ENCODE peak calls at places on chromosomes 5 and 9, in nine cellular contexts. One of them, this sample, is unnamed.

GRCh38 chr9:126756238-126756637 is 48.6 kb upstream of the ZBTB43 start:
- DNase-seq in brain microvascular endothelial cell: no peak
- DNase-seq in AG04449: no peak
- DNase-seq in GM06990: no peak
- DNase-seq in omental fat pad: no peak
- DNase-seq in neural progenitor cell: no peak
- DNase-seq in transverse colon: no peak
- DNase-seq in glutamatergic neuron: no peak
- DNase-seq in RWPE1: no peak
- DNase-seq in this sample: no peak

GRCh38 chr5:35031276-35031675 is 16.5 kb downstream of the AGXT2 start:
- DNase-seq in brain microvascular endothelial cell: no peak
- DNase-seq in AG04449: no peak
- DNase-seq in GM06990: no peak
- DNase-seq in omental fat pad: no peak
- DNase-seq in neural progenitor cell: no peak
- DNase-seq in transverse colon: no peak
- DNase-seq in glutamatergic neuron: no peak
- DNase-seq in RWPE1: peak
- DNase-seq in this sample: no peak

GRCh38 chr5:132012385-132013005 is 1.0 kb upstream of the ACSL6 start:
- DNase-seq in brain microvascular endothelial cell: peak
- DNase-seq in AG04449: no peak
- DNase-seq in GM06990: no peak
- DNase-seq in omental fat pad: no peak
- DNase-seq in neural progenitor cell: peak
- DNase-seq in transverse colon: peak
- DNase-seq in glutamatergic neuron: peak
- DNase-seq in RWPE1: peak
- DNase-seq in this sample: no peak

GRCh38 chr5:139267481-139267880 is 26.1 kb upstream of the MATR3 start:
- DNase-seq in brain microvascular endothelial cell: no peak
- DNase-seq in AG04449: no peak
- DNase-seq in GM06990: no peak
- DNase-seq in omental fat pad: no peak
- DNase-seq in neural progenitor cell: no peak
- DNase-seq in transverse colon: no peak
- DNase-seq in glutamatergic neuron: no peak
- DNase-seq in RWPE1: no peak
- DNase-seq in this sample: no peak

GRCh38 chr9:36407122-36407723 is 7.2 kb upstream of the RNF38 start:
- DNase-seq in brain microvascular endothelial cell: peak
- DNase-seq in AG04449: no peak
- DNase-seq in GM06990: peak
- DNase-seq in omental fat pad: no peak
- DNase-seq in neural progenitor cell: peak
- DNase-seq in transverse colon: peak
- DNase-seq in glutamatergic neuron: peak
- DNase-seq in RWPE1: peak
- DNase-seq in this sample: peak

GRCh38 chr9:129666575-129666974 is 1.1 kb downstream of the PRRX2 start:
- DNase-seq in brain microvascular endothelial cell: no peak
- DNase-seq in AG04449: no peak
- DNase-seq in GM06990: no peak
- DNase-seq in omental fat pad: no peak
- DNase-seq in neural progenitor cell: peak
- DNase-seq in transverse colon: no peak
- DNase-seq in glutamatergic neuron: peak
- DNase-seq in RWPE1: no peak
- DNase-seq in this sample: no peak

GRCh38 chr5:38695021-38695961 is 138.8 kb upstream of the LIFR start:
- DNase-seq in brain microvascular endothelial cell: no peak
- DNase-seq in AG04449: no peak
- DNase-seq in GM06990: no peak
- DNase-seq in omental fat pad: no peak
- DNase-seq in neural progenitor cell: peak
- DNase-seq in transverse colon: no peak
- DNase-seq in glutamatergic neuron: no peak
- DNase-seq in RWPE1: no peak
- DNase-seq in this sample: no peak

GRCh38 chr5:29588276-29588675 is 1605.2 kb upstream of the CDH6 start:
- DNase-seq in brain microvascular endothelial cell: no peak
- DNase-seq in AG04449: no peak
- DNase-seq in GM06990: no peak
- DNase-seq in omental fat pad: no peak
- DNase-seq in neural progenitor cell: no peak
- DNase-seq in transverse colon: no peak
- DNase-seq in glutamatergic neuron: no peak
- DNase-seq in RWPE1: peak
- DNase-seq in this sample: no peak

GRCh38 chr5:73139485-73139884 is 19.1 kb downstream of the TMEM171 start:
- DNase-seq in brain microvascular endothelial cell: no peak
- DNase-seq in AG04449: no peak
- DNase-seq in GM06990: no peak
- DNase-seq in omental fat pad: no peak
- DNase-seq in neural progenitor cell: no peak
- DNase-seq in transverse colon: no peak
- DNase-seq in glutamatergic neuron: no peak
- DNase-seq in RWPE1: no peak
- DNase-seq in this sample: no peak

GRCh38 chr9:135705376-135705775 is 3.4 kb downstream of the KCNT1 start:
- DNase-seq in brain microvascular endothelial cell: no peak
- DNase-seq in AG04449: no peak
- DNase-seq in GM06990: no peak
- DNase-seq in omental fat pad: no peak
- DNase-seq in neural progenitor cell: no peak
- DNase-seq in transverse colon: no peak
- DNase-seq in glutamatergic neuron: no peak
- DNase-seq in RWPE1: no peak
- DNase-seq in this sample: no peak

GRCh38 chr5:173057062-173057924 is 1.1 kb downstream of the CREBRF start:
- DNase-seq in brain microvascular endothelial cell: peak
- DNase-seq in AG04449: peak
- DNase-seq in GM06990: peak
- DNase-seq in omental fat pad: peak
- DNase-seq in neural progenitor cell: peak
- DNase-seq in transverse colon: peak
- DNase-seq in glutamatergic neuron: peak
- DNase-seq in RWPE1: peak
- DNase-seq in this sample: peak

GRCh38 chr5:15489571-15490235 is 10.3 kb upstream of the FBXL7 start:
- DNase-seq in brain microvascular endothelial cell: no peak
- DNase-seq in AG04449: no peak
- DNase-seq in GM06990: no peak
- DNase-seq in omental fat pad: no peak
- DNase-seq in neural progenitor cell: no peak
- DNase-seq in transverse colon: no peak
- DNase-seq in glutamatergic neuron: no peak
- DNase-seq in RWPE1: no peak
- DNase-seq in this sample: no peak

GRCh38 chr9:107462691-107463090 is 26.9 kb downstream of the KLF4 start:
- DNase-seq in brain microvascular endothelial cell: peak
- DNase-seq in AG04449: no peak
- DNase-seq in GM06990: no peak
- DNase-seq in omental fat pad: no peak
- DNase-seq in neural progenitor cell: no peak
- DNase-seq in transverse colon: no peak
- DNase-seq in glutamatergic neuron: no peak
- DNase-seq in RWPE1: no peak
- DNase-seq in this sample: no peak

GRCh38 chr9:124886866-124887492 is 25.0 kb downstream of the ARPC5L start:
- DNase-seq in brain microvascular endothelial cell: no peak
- DNase-seq in AG04449: no peak
- DNase-seq in GM06990: no peak
- DNase-seq in omental fat pad: no peak
- DNase-seq in neural progenitor cell: peak
- DNase-seq in transverse colon: no peak
- DNase-seq in glutamatergic neuron: no peak
- DNase-seq in RWPE1: no peak
- DNase-seq in this sample: no peak
- TF ChIP-seq CTCF in brain microvascular endothelial cell: no peak
- TF ChIP-seq CTCF in AG04449: no peak
- TF ChIP-seq CTCF in GM06990: no peak
- TF ChIP-seq CTCF in omental fat pad: no peak
- TF ChIP-seq CTCF in neural progenitor cell: no peak
- TF ChIP-seq CTCF in transverse colon: no peak
- TF ChIP-seq CTCF in glutamatergic neuron: no peak
- TF ChIP-seq CTCF in RWPE1: no peak
- TF ChIP-seq CTCF in this sample: no peak

GRCh38 chr5:36734422-36734821 is 128.0 kb downstream of the SLC1A3 start:
- DNase-seq in brain microvascular endothelial cell: peak
- DNase-seq in AG04449: no peak
- DNase-seq in GM06990: no peak
- DNase-seq in omental fat pad: no peak
- DNase-seq in neural progenitor cell: peak
- DNase-seq in transverse colon: no peak
- DNase-seq in glutamatergic neuron: no peak
- DNase-seq in RWPE1: peak
- DNase-seq in this sample: peak
- TF ChIP-seq CTCF in brain microvascular endothelial cell: peak
- TF ChIP-seq CTCF in AG04449: peak
- TF ChIP-seq CTCF in GM06990: peak
- TF ChIP-seq CTCF in omental fat pad: no peak
- TF ChIP-seq CTCF in neural progenitor cell: peak
- TF ChIP-seq CTCF in transverse colon: no peak
- TF ChIP-seq CTCF in glutamatergic neuron: no peak
- TF ChIP-seq CTCF in RWPE1: peak
- TF ChIP-seq CTCF in this sample: peak

GRCh38 chr9:132670816-132671371 is 630 bp downstream of the GTF3C4 start:
- DNase-seq in brain microvascular endothelial cell: peak
- DNase-seq in AG04449: no peak
- DNase-seq in GM06990: peak
- DNase-seq in omental fat pad: no peak
- DNase-seq in neural progenitor cell: peak
- DNase-seq in transverse colon: peak
- DNase-seq in glutamatergic neuron: peak
- DNase-seq in RWPE1: peak
- DNase-seq in this sample: peak

GRCh38 chr9:132671620-132672412 is 1.6 kb downstream of the GTF3C4 start:
- DNase-seq in brain microvascular endothelial cell: no peak
- DNase-seq in AG04449: no peak
- DNase-seq in GM06990: no peak
- DNase-seq in omental fat pad: no peak
- DNase-seq in neural progenitor cell: no peak
- DNase-seq in transverse colon: no peak
- DNase-seq in glutamatergic neuron: no peak
- DNase-seq in RWPE1: peak
- DNase-seq in this sample: no peak

GRCh38 chr9:132674485-132674884 is 4.2 kb downstream of the GTF3C4 start:
- DNase-seq in brain microvascular endothelial cell: no peak
- DNase-seq in AG04449: no peak
- DNase-seq in GM06990: no peak
- DNase-seq in omental fat pad: no peak
- DNase-seq in neural progenitor cell: no peak
- DNase-seq in transverse colon: no peak
- DNase-seq in glutamatergic neuron: no peak
- DNase-seq in RWPE1: no peak
- DNase-seq in this sample: no peak

GRCh38 chr9:132672413-132672690 is 2.1 kb downstream of the GTF3C4 start:
- DNase-seq in brain microvascular endothelial cell: peak
- DNase-seq in AG04449: no peak
- DNase-seq in GM06990: no peak
- DNase-seq in omental fat pad: no peak
- DNase-seq in neural progenitor cell: no peak
- DNase-seq in transverse colon: no peak
- DNase-seq in glutamatergic neuron: no peak
- DNase-seq in RWPE1: peak
- DNase-seq in this sample: peak

DNA sequence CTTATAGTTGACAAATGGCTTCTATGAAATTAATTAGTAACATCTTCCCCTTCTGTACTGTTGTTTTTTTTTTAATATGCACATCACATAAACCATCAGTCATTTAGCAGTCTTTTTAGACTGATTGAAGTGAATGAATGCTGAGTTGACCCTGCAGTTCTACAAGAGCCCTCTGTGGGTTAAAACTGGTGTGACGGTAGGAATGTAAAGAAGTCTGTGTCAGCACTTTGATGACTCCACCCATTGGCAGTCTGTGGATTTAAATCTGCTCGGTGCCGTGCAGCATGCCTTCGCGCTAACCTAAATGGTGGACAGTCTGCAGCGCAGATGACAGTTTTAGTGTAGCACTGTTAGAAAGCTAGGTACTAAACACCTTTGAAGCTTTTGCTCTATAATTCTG is 3.1 kb downstream of the GTF3C4 start:
- DNase-seq in brain microvascular endothelial cell: peak
- DNase-seq in AG04449: no peak
- DNase-seq in GM06990: no peak
- DNase-seq in omental fat pad: no peak
- DNase-seq in neural progenitor cell: peak
- DNase-seq in transverse colon: no peak
- DNase-seq in glutamatergic neuron: no peak
- DNase-seq in RWPE1: peak
- DNase-seq in this sample: peak
- TF ChIP-seq CTCF in brain microvascular endothelial cell: peak
- TF ChIP-seq CTCF in AG04449: peak
- TF ChIP-seq CTCF in GM06990: no peak
- TF ChIP-seq CTCF in omental fat pad: no peak
- TF ChIP-seq CTCF in neural progenitor cell: peak
- TF ChIP-seq CTCF in transverse colon: no peak
- TF ChIP-seq CTCF in glutamatergic neuron: peak
- TF ChIP-seq CTCF in RWPE1: no peak
- TF ChIP-seq CTCF in this sample: no peak

DNA sequence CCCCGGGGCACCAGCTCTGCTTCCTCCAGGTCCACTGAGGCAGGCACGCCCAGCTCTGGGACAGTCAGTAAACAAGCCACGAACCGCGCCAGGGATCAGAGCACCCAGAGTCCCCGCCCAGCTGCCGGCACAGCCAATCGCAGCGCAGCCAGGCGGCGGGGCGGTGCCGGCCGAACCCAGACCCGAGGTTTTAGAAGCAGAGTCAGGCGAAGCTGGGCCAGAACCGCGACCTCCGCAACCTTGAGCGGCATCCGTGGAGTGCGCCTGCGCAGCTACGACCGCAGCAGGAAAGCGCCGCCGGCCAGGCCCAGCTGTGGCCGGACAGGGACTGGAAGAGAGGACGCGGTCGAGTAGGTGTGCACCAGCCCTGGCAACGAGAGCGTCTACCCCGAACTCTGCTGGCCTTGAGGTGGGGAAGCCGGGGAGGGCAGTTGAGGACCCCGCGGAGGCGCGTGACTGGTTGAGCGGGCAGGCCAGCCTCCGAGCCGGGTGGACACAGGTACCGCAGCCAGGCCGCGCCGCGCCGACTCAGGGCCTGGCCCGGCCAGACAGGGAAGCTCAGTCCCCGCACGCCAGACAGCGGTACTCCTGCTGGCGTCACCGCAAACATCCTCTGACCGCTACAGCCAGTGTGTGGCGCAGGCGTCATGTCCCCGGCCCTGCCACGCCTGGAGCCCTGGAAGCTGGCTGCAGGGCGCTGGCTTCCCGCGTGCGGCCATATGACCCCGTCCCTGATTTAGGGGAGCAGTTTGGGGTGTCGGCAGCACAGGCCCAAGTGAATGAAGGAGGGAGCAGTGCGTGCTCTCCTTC is at the start of gene CTSL:
- DNase-seq in brain microvascular endothelial cell: peak
- DNase-seq in AG04449: no peak
- DNase-seq in GM06990: peak
- DNase-seq in omental fat pad: peak
- DNase-seq in neural progenitor cell: peak
- DNase-seq in transverse colon: peak
- DNase-seq in glutamatergic neuron: peak
- DNase-seq in RWPE1: peak
- DNase-seq in this sample: peak
- TF ChIP-seq CTCF in brain microvascular endothelial cell: peak
- TF ChIP-seq CTCF in AG04449: peak
- TF ChIP-seq CTCF in GM06990: no peak
- TF ChIP-seq CTCF in omental fat pad: no peak
- TF ChIP-seq CTCF in neural progenitor cell: peak
- TF ChIP-seq CTCF in transverse colon: peak
- TF ChIP-seq CTCF in glutamatergic neuron: peak
- TF ChIP-seq CTCF in RWPE1: no peak
- TF ChIP-seq CTCF in this sample: peak